ENCODE peak calls at places on chromosome 15, in five cellular contexts. O is CD4-positive, alpha-beta T cell; X is OCI-LY7; F is astrocyte of the spinal cord; B is AG09309. V is an unnamed sample.
A peak's percentile ranks its signal among the peaks of the same experiment; 100 is the strongest.

GRCh38 chr15:56371495-56372147 is 6.4 kb downstream of the TEX9 start:
- DNase-seq in O (no peak), B (no peak), X (peak; percentile 78), F (no peak), V (no peak)

GRCh38 chr15:50798684-50799083 is 33.2 kb upstream of the SPPL2A start:
- DNase-seq in O (no peak), X (no peak), F (no peak), B (no peak), V (no peak)

GRCh38 chr15:98873441-98874218 is 134.0 kb downstream of the PGPEP1L start:
- DNase-seq in B (peak; percentile 66), F (peak; percentile 88), X (no peak), O (no peak), V (no peak)

GRCh38 chr15:52336530-52336929 is 40.9 kb upstream of the MYO5C start:
- DNase-seq in F (no peak), O (no peak), B (no peak), X (peak; percentile 48), V (no peak)

GRCh38 chr15:58165661-58166060 is 27.5 kb downstream of the AQP9 start:
- DNase-seq in B (peak; percentile 3), X (no peak), O (no peak), F (peak; percentile 35), V (peak; percentile 47)

GRCh38 chr15:63306480-63307073 is 29.2 kb downstream of the APH1B start:
- DNase-seq in F (no peak), O (no peak), X (no peak), B (no peak), V (no peak)

GRCh38 chr15:44325568-44325967 is 37.0 kb downstream of the GOLM2 start:
- DNase-seq in X (no peak), F (no peak), O (no peak), B (no peak), V (no peak)

GRCh38 chr15:35319354-35319753 is 226.6 kb downstream of the DPH6 start:
- DNase-seq in F (no peak), B (no peak), X (no peak), O (no peak), V (no peak)

GRCh38 chr15:68372291-68372811 is 59.6 kb downstream of the ITGA11 start:
- DNase-seq in B (no peak), F (peak; percentile 52), X (no peak), O (no peak), V (no peak)

GRCh38 chr15:47711654-47712053 is 5.7 kb upstream of the SEMA6D start:
- DNase-seq in B (no peak), O (no peak), X (peak; percentile 23), F (no peak), V (no peak)

GRCh38 chr15:41730543-41730942 is 43.7 kb upstream of the MAPKBP1 start:
- DNase-seq in F (no peak), X (peak; percentile 29), B (no peak), O (no peak), V (no peak)

GRCh38 chr15:78195735-78196201 is 38.6 kb downstream of the ACSBG1 start:
- DNase-seq in F (no peak), O (peak; percentile 31), X (peak; percentile 65), B (no peak), V (no peak)

GRCh38 chr15:73052679-73053397 is 575 bp downstream of the NEO1 start:
- DNase-seq in B (no peak), F (peak; percentile 26), X (peak; percentile 41), O (peak; percentile 4), V (no peak)

GRCh38 chr15:55858661-55859060 is 115.7 kb upstream of the PRTG start:
- DNase-seq in B (no peak), O (no peak), F (no peak), X (no peak), V (no peak)

GRCh38 chr15:51262468-51262867 is 75.9 kb downstream of the CYP19A1 start:
- DNase-seq in O (no peak), F (no peak), X (no peak), B (no peak), V (no peak)

GRCh38 chr15:43006991-43007390 is 86.4 kb upstream of the TTBK2 start:
- DNase-seq in X (no peak), B (no peak), O (no peak), F (no peak), V (no peak)

GRCh38 chr15:69648215-69648614 is 195.6 kb downstream of the RPLP1 start:
- DNase-seq in F (no peak), O (no peak), X (no peak), B (no peak), V (no peak)

GRCh38 chr15:66864086-66864830 is 162.2 kb downstream of the SMAD6 start:
- DNase-seq in O (no peak), F (no peak), X (no peak), B (no peak), V (no peak)

GRCh38 chr15:31212286-31212685 is 110.8 kb upstream of the TRPM1 start:
- DNase-seq in B (no peak), F (no peak), X (no peak), O (no peak), V (no peak)

GRCh38 chr15:63255485-63255990 is 21.9 kb upstream of the APH1B start:
- DNase-seq in O (no peak), F (no peak), B (no peak), X (no peak), V (no peak)

GRCh38 chr15:90037961-90038633 is 37.0 kb downstream of the ZNF710 start:
- DNase-seq in O (no peak), X (no peak), F (no peak), B (no peak), V (no peak)

GRCh38 chr15:70219256-70219919 is 121.7 kb upstream of the TLE3 start:
- DNase-seq in O (no peak), X (no peak), B (no peak), F (no peak), V (no peak)

GRCh38 chr15:70324001-70324974 is 226.6 kb upstream of the TLE3 start:
- DNase-seq in B (peak; percentile 88), F (peak; percentile 83), O (no peak), X (no peak), V (no peak)

GRCh38 chr15:31605467-31605931 is 278.9 kb downstream of the KLF13 start:
- DNase-seq in F (peak; percentile 5), O (no peak), B (no peak), X (no peak), V (no peak)

GRCh38 chr15:93235926-93236781 is 147.1 kb upstream of the RGMA start:
- DNase-seq in O (no peak), B (no peak), F (no peak), X (no peak), V (peak; percentile 27)

GRCh38 chr15:73228128-73228646 is 140.6 kb downstream of the HCN4 start:
- DNase-seq in X (no peak), B (no peak), O (no peak), F (no peak), V (no peak)

GRCh38 chr15:25717861-25718504 is 145.1 kb downstream of the ATP10A start:
- DNase-seq in B (no peak), O (no peak), F (peak; percentile 6), X (no peak), V (no peak)

GRCh38 chr15:38257676-38258075 is 5.0 kb downstream of the SPRED1 start:
- DNase-seq in B (no peak), O (no peak), X (no peak), F (no peak), V (no peak)

GRCh38 chr15:28881170-28881569 is 4.6 kb upstream of the APBA2 start:
- DNase-seq in O (no peak), F (peak; percentile 33), B (no peak), X (no peak), V (no peak)

GRCh38 chr15:80437492-80437891 is 33.3 kb downstream of the ARNT2 start:
- DNase-seq in O (no peak), F (peak; percentile 64), X (no peak), B (no peak), V (no peak)

GRCh38 chr15:60219841-60220240 is 177.9 kb downstream of the ANXA2 start:
- DNase-seq in F (no peak), B (no peak), O (no peak), X (no peak), V (no peak)

GRCh38 chr15:91988071-91988470 is 134.6 kb downstream of the SLCO3A1 start:
- DNase-seq in B (no peak), X (no peak), F (no peak), O (no peak), V (no peak)
- TF ChIP-seq CTCF in B (no peak), X (no peak), F (no peak), O (no peak), V (no peak)

DNA sequence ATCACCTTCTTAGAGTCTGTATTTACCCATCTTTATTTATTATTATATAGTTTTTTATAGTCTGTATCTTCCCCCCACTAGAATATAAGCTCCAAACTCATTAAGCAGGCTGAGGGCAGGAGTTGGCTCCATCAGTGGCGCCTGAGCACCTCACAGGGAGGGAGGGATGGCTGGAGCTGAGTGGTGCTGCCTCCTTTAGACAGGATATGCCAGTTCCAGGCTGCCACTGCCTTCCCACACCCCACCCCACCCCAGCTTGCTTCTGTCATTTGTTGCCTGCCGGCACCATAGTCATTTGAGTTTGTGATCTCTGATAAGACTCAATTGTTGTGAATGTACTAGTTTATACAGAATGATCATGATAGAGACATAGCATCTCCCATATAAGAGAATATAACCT is 85.5 kb downstream of the KLHL25 start:
- DNase-seq in B (no peak), F (no peak), X (no peak), O (no peak), V (no peak)
- TF ChIP-seq CTCF in B (no peak), F (no peak), X (no peak), O (no peak), V (no peak)

GRCh38 chr15:79195802-79196201 is 86.7 kb upstream of the ANKRD34C start:
- DNase-seq in X (no peak), F (no peak), B (no peak), O (no peak), V (no peak)
- TF ChIP-seq CTCF in X (peak; percentile 26), F (no peak), B (no peak), O (no peak), V (no peak)

GRCh38 chr15:75212200-75212858 is 10.6 kb downstream of the C15orf39 start:
- DNase-seq in O (no peak), B (no peak), X (no peak), F (no peak), V (no peak)

GRCh38 chr15:75214293-75215096 is 12.8 kb downstream of the C15orf39 start:
- DNase-seq in X (no peak), B (no peak), O (no peak), F (no peak), V (no peak)

GRCh38 chr15:75211436-75212199 is 9.9 kb downstream of the C15orf39 start:
- DNase-seq in O (no peak), X (no peak), B (no peak), F (no peak), V (no peak)

GRCh38 chr15:75213768-75214221 is 12.1 kb downstream of the C15orf39 start:
- DNase-seq in B (no peak), F (no peak), O (no peak), X (no peak), V (no peak)

DNA sequence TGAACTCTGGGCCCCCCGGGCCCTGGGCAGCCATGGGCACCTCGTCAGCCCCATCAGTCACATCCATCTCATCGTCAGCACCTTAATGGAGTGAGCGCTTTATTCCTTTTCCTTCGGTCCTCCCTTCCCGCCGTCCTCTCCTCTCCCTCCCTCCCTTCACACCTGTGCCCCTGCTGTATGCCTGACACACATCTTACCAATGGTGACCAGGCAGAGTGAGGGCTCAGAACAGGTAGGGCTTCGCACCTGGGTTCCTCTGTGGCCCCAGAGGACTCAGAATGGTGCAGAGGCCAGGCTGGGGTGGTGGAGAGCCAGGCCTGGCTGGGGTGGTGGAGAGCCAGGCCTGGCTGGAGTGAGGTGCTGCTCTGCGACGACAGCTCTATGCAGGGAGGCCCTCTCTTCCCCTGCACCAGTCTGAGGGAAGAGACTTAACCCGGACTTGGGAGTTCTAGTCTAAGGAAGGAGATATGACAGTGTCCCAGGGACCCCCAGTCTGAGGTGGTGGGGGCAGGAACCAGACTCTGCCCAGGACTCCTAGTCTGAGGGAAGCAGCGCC is 11.6 kb downstream of the C15orf39 start:
- DNase-seq in X (no peak), B (no peak), O (no peak), F (no peak), V (no peak)
- TF ChIP-seq CTCF in X (no peak), B (no peak), O (no peak), F (no peak), V (no peak)

V was measured in omental fat pad.